ENCODE peak calls at places on chromosomes 13 and 19, in five cellular contexts. One of them, this sample, is unnamed.
A peak's percentile ranks its signal among the peaks of the same experiment; 100 is the strongest.

GRCh38 chr19:812819-813358 is 8.9 kb downstream of the PLPPR3 start:
- DNase-seq in ovary: no peak
- DNase-seq in body of pancreas: no peak
- DNase-seq in neural progenitor cell: no peak
- DNase-seq in upper lobe of right lung: no peak
- DNase-seq in this sample: no peak

GRCh38 chr19:27922970-27923369 is 1290.0 kb downstream of the UQCRFS1 start:
- DNase-seq in ovary: no peak
- DNase-seq in body of pancreas: no peak
- DNase-seq in neural progenitor cell: no peak
- DNase-seq in upper lobe of right lung: no peak
- DNase-seq in this sample: no peak

GRCh38 chr13:23822252-23822824 is 66.9 kb downstream of the MIPEP start:
- DNase-seq in ovary: no peak
- DNase-seq in body of pancreas: no peak
- DNase-seq in neural progenitor cell: no peak
- DNase-seq in upper lobe of right lung: no peak
- DNase-seq in this sample: no peak

GRCh38 chr19:11451942-11452813 is 16.7 kb downstream of the PRKCSH start:
- DNase-seq in ovary: no peak
- DNase-seq in body of pancreas: no peak
- DNase-seq in neural progenitor cell: peak; percentile 45
- DNase-seq in upper lobe of right lung: no peak
- DNase-seq in this sample: no peak

GRCh38 chr19:7898967-7899366 is 4.7 kb upstream of the MAP2K7 start:
- DNase-seq in ovary: no peak
- DNase-seq in body of pancreas: no peak
- DNase-seq in neural progenitor cell: no peak
- DNase-seq in upper lobe of right lung: no peak
- DNase-seq in this sample: no peak

GRCh38 chr13:113854238-113855011 is 9.5 kb downstream of the GAS6 start:
- DNase-seq in ovary: peak; percentile 35
- DNase-seq in body of pancreas: peak; percentile 16
- DNase-seq in neural progenitor cell: no peak
- DNase-seq in upper lobe of right lung: no peak
- DNase-seq in this sample: peak; percentile 55

GRCh38 chr13:106619688-106620555 is 52.0 kb upstream of the ARGLU1 start:
- DNase-seq in ovary: peak; percentile 22
- DNase-seq in body of pancreas: peak; percentile 44
- DNase-seq in neural progenitor cell: peak; percentile 79
- DNase-seq in upper lobe of right lung: no peak
- DNase-seq in this sample: peak; percentile 57

GRCh38 chr19:54207908-54208783 is 7.5 kb downstream of the RPS9 start:
- DNase-seq in ovary: peak; percentile 89
- DNase-seq in body of pancreas: peak; percentile 86
- DNase-seq in neural progenitor cell: no peak
- DNase-seq in upper lobe of right lung: peak; percentile 87
- DNase-seq in this sample: peak; percentile 78

GRCh38 chr13:42153371-42153770 is 104.9 kb downstream of the DGKH start:
- DNase-seq in ovary: no peak
- DNase-seq in body of pancreas: no peak
- DNase-seq in neural progenitor cell: no peak
- DNase-seq in upper lobe of right lung: no peak
- DNase-seq in this sample: no peak

GRCh38 chr19:12790628-12791344 is 500 bp upstream of the JUNB start:
- DNase-seq in ovary: no peak
- DNase-seq in body of pancreas: no peak
- DNase-seq in neural progenitor cell: peak; percentile 31
- DNase-seq in upper lobe of right lung: no peak
- DNase-seq in this sample: no peak

GRCh38 chr13:51724721-51725120 is 79.2 kb downstream of the DHRS12 start:
- DNase-seq in ovary: no peak
- DNase-seq in body of pancreas: no peak
- DNase-seq in neural progenitor cell: no peak
- DNase-seq in upper lobe of right lung: no peak
- DNase-seq in this sample: no peak

GRCh38 chr13:102402292-102402691 is 444 bp upstream of the FGF14 start:
- DNase-seq in ovary: no peak
- DNase-seq in body of pancreas: peak; percentile 29
- DNase-seq in neural progenitor cell: peak; percentile 91
- DNase-seq in upper lobe of right lung: no peak
- DNase-seq in this sample: peak; percentile 28

GRCh38 chr13:73001971-73002370 is 56.8 kb upstream of the KLF5 start:
- DNase-seq in ovary: no peak
- DNase-seq in body of pancreas: no peak
- DNase-seq in neural progenitor cell: no peak
- DNase-seq in upper lobe of right lung: no peak
- DNase-seq in this sample: no peak

GRCh38 chr19:5398693-5399057 is 56.5 kb upstream of the ZNRF4 start:
- DNase-seq in ovary: no peak
- DNase-seq in body of pancreas: no peak
- DNase-seq in neural progenitor cell: no peak
- DNase-seq in upper lobe of right lung: no peak
- DNase-seq in this sample: no peak

GRCh38 chr19:29275266-29275665 is 62.3 kb upstream of the UQCRFS1 start:
- DNase-seq in ovary: no peak
- DNase-seq in body of pancreas: no peak
- DNase-seq in neural progenitor cell: no peak
- DNase-seq in upper lobe of right lung: peak; percentile 46
- DNase-seq in this sample: no peak

GRCh38 chr19:37506387-37507166 is at the start of gene ZNF793:
- DNase-seq in ovary: peak; percentile 79
- DNase-seq in body of pancreas: peak; percentile 78
- DNase-seq in neural progenitor cell: peak; percentile 90
- DNase-seq in upper lobe of right lung: peak; percentile 79
- DNase-seq in this sample: peak; percentile 91

GRCh38 chr19:33821871-33822270 is 25.2 kb downstream of the KCTD15 start:
- DNase-seq in ovary: no peak
- DNase-seq in body of pancreas: no peak
- DNase-seq in neural progenitor cell: no peak
- DNase-seq in upper lobe of right lung: no peak
- DNase-seq in this sample: no peak
- H3K27ac ChIP-seq in ovary: no peak overlapping the region
- H3K27ac ChIP-seq in body of pancreas: no peak overlapping the region
- H3K27ac ChIP-seq in neural progenitor cell: no peak overlapping the region
- H3K27ac ChIP-seq in upper lobe of right lung: peak overlapping the region; percentile 87
- H3K27ac ChIP-seq in this sample: no peak overlapping the region

GRCh38 chr13:67086260-67086659 is 143.9 kb downstream of the PCDH9 start:
- DNase-seq in ovary: no peak
- DNase-seq in body of pancreas: no peak
- DNase-seq in neural progenitor cell: no peak
- DNase-seq in upper lobe of right lung: no peak
- DNase-seq in this sample: no peak

GRCh38 chr13:67080351-67080750 is 149.8 kb downstream of the PCDH9 start:
- DNase-seq in ovary: no peak
- DNase-seq in body of pancreas: no peak
- DNase-seq in neural progenitor cell: no peak
- DNase-seq in upper lobe of right lung: no peak
- DNase-seq in this sample: no peak

DNA sequence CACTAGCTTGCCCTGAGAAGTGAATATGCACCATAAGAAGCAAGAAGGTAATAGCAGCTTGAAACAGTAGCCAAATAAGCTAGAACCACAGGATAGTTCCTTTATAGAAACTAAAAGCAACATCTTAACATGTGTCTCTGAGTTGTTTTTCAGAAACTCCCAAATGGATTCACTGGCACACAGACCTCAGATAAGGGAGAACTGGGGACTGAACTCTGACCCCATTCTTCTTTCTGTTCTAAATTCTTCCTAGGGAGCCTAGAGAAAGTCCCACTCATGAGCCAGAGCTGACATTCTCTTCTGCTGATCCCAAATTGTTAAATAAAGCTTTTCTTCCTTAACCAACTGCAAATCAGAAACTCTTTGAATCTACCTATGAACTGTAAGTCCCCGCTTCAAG is 146.1 kb downstream of the PCDH9 start:
- DNase-seq in ovary: no peak
- DNase-seq in body of pancreas: no peak
- DNase-seq in neural progenitor cell: no peak
- DNase-seq in upper lobe of right lung: no peak
- DNase-seq in this sample: no peak
- TF ChIP-seq CTCF in ovary: no peak
- TF ChIP-seq CTCF in body of pancreas: no peak
- TF ChIP-seq CTCF in neural progenitor cell: no peak
- TF ChIP-seq CTCF in upper lobe of right lung: no peak
- TF ChIP-seq CTCF in this sample: no peak

GRCh38 chr13:43304945-43305344 is 281.6 kb downstream of the DNAJC15 start:
- DNase-seq in ovary: no peak
- DNase-seq in body of pancreas: no peak
- DNase-seq in neural progenitor cell: no peak
- DNase-seq in upper lobe of right lung: no peak
- DNase-seq in this sample: no peak
- H3K4me1 ChIP-seq in ovary: peaks cover 13% of the 10 kb centered on the region
- H3K4me1 ChIP-seq in body of pancreas: peaks cover 18% of the 10 kb centered on the region
- H3K4me1 ChIP-seq in neural progenitor cell: no peaks in the 10 kb centered on the region
- H3K4me1 ChIP-seq in upper lobe of right lung: peaks cover 8% of the 10 kb centered on the region
- H3K4me1 ChIP-seq in this sample: peaks cover 17% of the 10 kb centered on the region

DNA sequence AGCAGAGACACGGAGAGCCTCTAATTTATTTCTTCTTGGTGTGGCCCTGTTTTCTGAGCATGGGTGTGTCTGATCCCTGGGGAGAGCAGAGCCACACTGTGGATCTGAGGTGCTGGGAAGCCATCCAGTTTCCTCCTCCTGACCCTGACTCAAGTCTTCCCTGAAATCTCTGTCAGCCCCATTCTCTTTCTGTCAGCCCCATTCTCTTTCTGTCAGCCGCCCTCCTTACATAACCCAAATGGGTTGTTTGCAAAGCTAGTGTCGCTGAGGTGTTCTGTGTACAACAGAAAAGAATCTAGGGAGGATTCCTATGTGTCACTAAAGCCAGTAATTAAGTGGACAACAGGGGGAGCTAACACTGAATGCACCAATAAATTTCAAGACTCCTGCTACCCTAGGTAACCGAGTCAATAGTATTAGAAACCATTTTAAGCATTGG is 50.2 kb downstream of the LRCH1 start:
- DNase-seq in ovary: no peak
- DNase-seq in body of pancreas: no peak
- DNase-seq in neural progenitor cell: peak; percentile 30
- DNase-seq in upper lobe of right lung: no peak
- DNase-seq in this sample: no peak
- H3K27ac ChIP-seq in ovary: no peak overlapping the region
- H3K27ac ChIP-seq in body of pancreas: no peak overlapping the region
- H3K27ac ChIP-seq in neural progenitor cell: no peak overlapping the region
- H3K27ac ChIP-seq in upper lobe of right lung: peak overlapping the region; percentile 45
- H3K27ac ChIP-seq in this sample: no peak overlapping the region